ENCODE peak calls at places on chromosomes 16 and 17, in four cellular contexts. I is SK-N-SH, C is HCT116, J is K562. T is an unnamed sample.

GRCh38 chr16:53052519-53053501 is at the start of gene CHD9NB:
- DNase-seq in C (peak), J (no peak), I (peak), T (peak)

GRCh38 chr17:50129946-50130777 is at the start of gene SAMD14:
- DNase-seq in J (peak), I (peak), C (no peak), T (no peak)

GRCh38 chr16:79632289-79632688 is 31.8 kb upstream of the MAF start:
- DNase-seq in C (no peak), J (no peak), I (no peak), T (no peak)

GRCh38 chr17:79778504-79779087 is 648 bp downstream of the CBX2 start:
- DNase-seq in C (no peak), J (no peak), I (peak), T (no peak)

GRCh38 chr17:42754782-42755181 is 6.2 kb upstream of the RAMP2 start:
- DNase-seq in I (no peak), C (no peak), J (no peak), T (no peak)

GRCh38 chr17:28997811-28998210 is 8.0 kb downstream of the SEZ6 start:
- DNase-seq in C (no peak), J (no peak), I (no peak), T (no peak)

GRCh38 chr17:72471296-72471695 is 350.5 kb downstream of the SOX9 start:
- DNase-seq in C (no peak), I (no peak), J (no peak), T (no peak)

GRCh38 chr17:54085934-54086333 is 263.2 kb downstream of the KIF2B start:
- DNase-seq in C (no peak), J (no peak), I (no peak), T (no peak)

GRCh38 chr17:50459756-50460155 is 8.9 kb downstream of the CHAD start:
- DNase-seq in C (no peak), I (no peak), J (peak), T (no peak)

GRCh38 chr17:40319651-40320550 is 10.9 kb downstream of the RARA start:
- DNase-seq in C (no peak), J (no peak), I (peak), T (peak)

GRCh38 chr17:40317345-40317873 is 8.4 kb downstream of the RARA start:
- DNase-seq in C (peak), J (peak), I (peak), T (peak)

GRCh38 chr17:40318835-40319332 is 9.9 kb downstream of the RARA start:
- DNase-seq in I (peak), J (peak), C (no peak), T (no peak)

GRCh38 chr17:40316571-40317344 is 7.8 kb downstream of the RARA start:
- DNase-seq in J (no peak), I (peak), C (peak), T (no peak)

DNA sequence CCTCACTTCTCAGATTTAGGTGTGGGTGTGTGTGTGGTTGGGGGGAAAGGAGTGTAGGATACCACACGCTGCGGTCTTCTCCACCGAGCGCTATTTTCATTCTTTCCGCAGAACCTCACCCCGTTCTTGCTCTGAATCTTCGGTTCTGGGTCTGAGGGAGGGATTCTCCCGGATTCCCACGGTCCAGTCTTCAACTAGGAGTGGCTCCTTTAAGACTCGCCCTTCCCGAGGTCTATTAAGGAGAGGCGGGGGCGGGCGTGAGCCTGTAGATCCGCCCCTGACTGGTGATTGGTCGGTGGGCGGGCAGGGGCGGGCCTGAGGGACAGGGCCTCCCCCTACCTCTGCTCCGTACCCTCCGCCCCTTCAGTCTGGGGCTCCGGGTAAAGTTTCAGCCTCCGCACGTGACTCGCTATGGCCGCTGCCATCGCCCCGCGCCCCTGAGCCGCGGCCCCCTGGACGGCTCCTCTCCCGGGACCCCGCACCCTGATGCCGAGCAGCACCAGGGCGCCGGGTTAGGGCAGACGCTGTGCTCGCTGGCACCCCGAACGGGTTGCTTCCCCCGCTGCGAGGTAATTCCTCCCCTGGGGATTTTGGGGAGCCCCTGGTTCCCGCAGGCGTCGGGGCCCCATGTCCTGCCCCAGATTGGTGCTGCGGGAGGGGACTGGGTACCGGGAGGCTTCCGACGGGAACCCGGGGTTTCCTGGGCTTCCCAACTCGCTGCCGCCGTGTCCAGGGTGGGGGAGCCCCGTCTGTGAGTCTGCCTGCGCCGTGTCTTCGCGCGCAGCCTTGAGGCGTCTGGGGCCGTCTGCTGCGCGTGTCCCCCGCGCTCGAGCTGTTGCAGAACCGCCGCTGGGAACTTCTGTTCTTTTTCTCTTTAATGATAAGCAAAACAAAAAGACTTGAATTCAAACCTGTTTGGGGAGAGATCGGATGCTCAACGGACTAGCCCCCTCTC is 9.2 kb downstream of the RARA start:
- DNase-seq in J (peak), I (peak), C (peak), T (peak)
- TF ChIP-seq REST in J (peak), I (no peak), C (no peak), T (no peak)

DNA sequence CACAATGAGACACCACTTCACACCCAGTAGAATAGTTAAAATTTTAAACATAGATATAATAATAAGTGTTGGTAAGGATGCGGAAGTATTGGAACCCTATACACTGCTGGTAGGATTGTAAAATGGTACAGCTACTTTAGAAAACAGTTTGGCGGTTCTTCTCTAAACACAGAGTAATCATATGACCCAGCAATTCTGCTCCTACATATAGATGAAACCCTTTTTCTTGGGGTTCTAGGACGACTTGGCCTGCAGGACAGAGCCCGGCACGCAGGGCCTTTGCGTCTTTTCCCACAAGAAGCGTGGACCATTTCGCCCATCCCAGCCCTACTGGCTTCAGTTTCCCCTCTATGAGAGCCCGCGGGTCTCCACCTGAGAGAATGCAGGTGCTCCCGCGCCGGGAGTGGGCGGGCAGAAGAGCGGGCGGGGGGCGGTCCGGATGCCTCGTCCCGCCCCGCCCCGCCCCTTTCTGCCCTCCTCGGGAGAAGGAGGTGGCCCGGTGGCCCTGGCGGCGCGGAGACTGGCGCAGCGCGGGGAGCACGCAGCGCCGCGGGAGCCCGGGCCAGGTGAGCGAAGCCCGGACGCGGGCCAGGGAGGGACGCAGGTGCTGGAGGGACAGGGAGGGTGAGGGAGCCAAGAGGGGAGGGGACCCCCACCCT is at the start of gene SDR42E2:
- DNase-seq in I (peak), C (no peak), J (peak), T (no peak)
- H3K27ac ChIP-seq in I (no peak), C (no peak), J (no peak), T (no peak)

DNA sequence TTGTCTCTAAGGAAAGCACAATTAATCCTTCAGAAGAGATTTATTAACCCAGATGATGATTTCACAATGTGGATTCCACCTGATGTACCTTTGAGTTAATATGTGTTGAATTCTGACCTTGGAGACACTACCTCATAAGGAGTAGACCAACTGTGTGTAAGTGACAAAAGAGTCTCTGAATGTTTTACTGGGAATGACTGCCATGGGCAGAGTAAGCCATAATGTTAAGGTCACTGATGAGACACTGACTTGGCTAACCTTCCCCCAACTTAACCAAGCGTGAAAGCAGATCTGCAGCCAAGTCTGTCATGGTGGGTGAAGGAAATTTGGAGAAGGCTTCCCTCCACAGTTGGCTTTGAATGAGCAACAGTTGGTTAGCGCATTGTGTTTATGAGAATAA is 618.4 kb downstream of the KCNJ2 start:
- DNase-seq in J (no peak), C (no peak), I (no peak), T (no peak)
- TF ChIP-seq POLR2AphosphoS5 in J (no peak), C (no peak), I (no peak), T (no peak)

DNA sequence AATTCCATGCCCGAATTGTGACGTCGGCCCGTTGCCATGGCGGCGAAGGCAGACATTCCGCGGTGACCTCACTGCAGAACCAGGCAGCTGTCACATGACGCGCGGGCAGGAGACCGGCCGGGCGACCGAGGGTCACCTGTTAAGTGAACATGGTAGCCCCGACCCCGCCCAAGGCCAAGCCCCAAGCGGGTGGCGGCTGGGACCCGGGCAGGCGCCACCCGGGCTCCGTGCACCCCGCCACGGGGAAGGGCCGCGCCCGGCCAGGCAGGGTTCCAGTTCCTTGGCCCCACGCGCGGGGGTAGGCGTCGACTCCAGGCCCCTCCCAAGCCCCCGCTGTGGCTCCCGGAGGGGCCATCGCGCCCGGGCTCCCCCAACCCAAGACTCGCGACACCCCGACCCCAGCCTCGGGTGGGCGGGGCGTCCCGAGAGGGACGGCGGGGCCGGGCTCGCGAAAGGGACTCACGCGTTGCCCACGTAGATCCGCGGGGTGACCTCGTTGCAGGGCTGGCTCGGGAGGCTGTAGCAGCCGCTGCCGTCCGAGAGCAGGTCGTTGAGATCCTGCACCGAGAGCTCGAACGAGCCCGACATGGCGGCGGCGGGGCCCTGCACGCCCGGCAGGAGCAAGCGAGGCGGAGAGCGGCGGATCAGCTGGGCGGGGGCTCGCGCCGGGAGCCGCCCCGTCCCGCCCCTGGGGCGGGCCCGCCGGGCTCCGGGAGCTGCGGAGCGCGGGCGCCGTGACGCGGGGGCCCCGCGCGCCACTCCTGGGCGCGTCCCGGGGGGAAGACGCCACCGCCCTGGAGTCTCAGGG is at the start of gene DUSP3:
- DNase-seq in I (peak), C (peak), J (peak), T (peak)
- TF ChIP-seq REST in I (no peak), C (no peak), J (no peak), T (no peak)

GRCh38 chr17:2124391-2124790 is 69.5 kb downstream of the HIC1 start:
- DNase-seq in C (no peak), I (no peak), J (no peak), T (no peak)
- H3K27ac ChIP-seq in C (no peak), I (no peak), J (no peak), T (no peak)

DNA sequence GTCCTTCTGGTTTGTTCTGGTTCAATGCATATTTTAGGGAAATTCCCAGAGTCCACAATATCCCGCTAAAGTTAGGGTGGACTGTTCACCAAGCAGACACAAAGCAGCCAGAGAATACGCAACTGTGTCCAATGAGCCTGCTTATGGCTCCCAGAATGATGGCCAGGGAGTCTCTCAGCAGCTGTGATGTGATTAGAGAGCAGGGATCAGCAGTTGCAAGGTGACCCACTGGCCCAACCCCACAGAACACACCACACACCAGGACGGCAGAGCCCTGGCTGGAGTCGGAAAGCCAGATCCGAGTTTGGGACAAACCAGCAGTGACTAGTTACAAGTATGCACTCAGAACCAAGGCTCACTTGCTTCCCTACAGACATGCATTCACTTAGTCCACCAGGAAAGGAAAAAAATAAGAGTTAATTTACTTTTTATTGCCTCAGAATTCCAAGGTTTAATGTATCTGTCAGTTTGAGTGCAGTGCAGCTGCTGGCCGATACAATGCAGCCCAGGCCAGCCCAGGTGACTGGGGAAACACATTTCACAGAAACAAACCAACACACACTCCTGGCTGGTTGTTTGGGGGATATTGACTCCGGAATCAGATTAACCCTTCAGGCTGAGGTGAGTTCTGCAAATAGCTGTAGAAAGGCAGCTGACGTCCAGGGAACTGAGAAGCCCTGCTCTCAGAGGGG is 121.7 kb downstream of the HIC1 start:
- DNase-seq in J (no peak), C (no peak), I (no peak), T (no peak)
- TF ChIP-seq POLR2AphosphoS5 in J (no peak), C (no peak), I (no peak), T (no peak)

GRCh38 chr17:82496529-82497434 is 22.8 kb upstream of the FOXK2 start:
- DNase-seq in C (peak), J (peak), I (peak), T (peak)
- TF ChIP-seq REST in C (no peak), J (no peak), I (peak), T (no peak)

DNA sequence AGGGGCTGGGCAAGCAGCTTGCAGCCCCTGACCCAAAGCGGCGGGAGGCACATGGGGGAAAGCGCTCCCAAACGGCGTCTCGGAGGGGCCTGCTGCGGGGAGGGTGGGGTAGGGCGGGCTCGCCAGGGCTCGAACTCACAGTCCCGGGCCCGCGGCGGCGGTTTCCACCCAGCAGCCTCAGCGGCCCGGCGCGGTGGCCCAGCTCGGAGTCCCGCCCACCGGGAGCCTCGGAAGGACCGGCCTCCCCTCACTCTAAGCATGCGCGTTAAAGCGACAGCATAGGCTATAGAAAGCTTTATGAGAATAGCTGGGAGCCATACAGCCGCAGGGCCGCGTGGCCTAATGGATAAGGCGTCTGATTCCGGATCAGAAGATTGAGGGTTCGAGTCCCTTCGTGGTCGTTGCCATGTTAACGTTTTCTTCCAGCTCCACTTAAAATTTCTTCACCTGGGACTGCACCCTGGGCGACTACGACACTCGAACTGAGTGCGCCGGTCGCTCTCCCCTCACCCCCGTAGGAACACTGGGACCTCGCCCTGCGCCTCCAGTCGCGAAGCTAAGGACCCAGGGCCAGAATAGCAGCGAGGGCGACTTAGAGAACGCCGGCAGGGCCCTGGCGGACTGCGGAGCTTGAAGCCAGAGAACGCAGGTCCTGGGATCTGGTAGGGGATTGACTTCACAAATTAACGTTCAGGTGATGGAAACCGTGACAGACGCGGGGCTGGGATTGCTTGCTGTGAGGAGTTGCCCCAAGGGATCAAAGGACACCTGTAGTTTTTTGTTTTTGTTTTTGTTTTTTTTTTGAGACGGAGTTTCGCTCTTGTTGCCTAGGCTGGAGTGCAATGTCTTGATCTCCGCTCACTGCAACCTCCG is 15.8 kb downstream of the ZNF213 start:
- DNase-seq in I (peak), J (peak), C (peak), T (peak)
- H3K27ac ChIP-seq in I (peak), J (peak), C (peak), T (peak)

T was measured in HL-60.